ENCODE peak calls at places on chromosomes 1 and 21, in four cellular contexts. G, Y, F and I are unnamed samples.

GRCh38 chr21:41403331-41403730 is 22.7 kb upstream of the MX1 start:
- DNase-seq in Y (no peak), G (no peak), F (no peak), I (no peak)

GRCh38 chr1:35797380-35797779 is 10.4 kb upstream of the AGO4 start:
- DNase-seq in F (no peak), Y (no peak), G (no peak), I (no peak)

GRCh38 chr1:66399888-66400529 is 133.9 kb upstream of the SGIP1 start:
- DNase-seq in Y (no peak), G (no peak), F (no peak), I (no peak)

GRCh38 chr1:14994148-14994547 is 159.4 kb upstream of the TMEM51 start:
- DNase-seq in G (no peak), F (no peak), Y (no peak), I (no peak)

GRCh38 chr1:104933846-104934245 is 1184.1 kb downstream of the AMY1C start:
- DNase-seq in F (no peak), Y (no peak), G (no peak), I (no peak)

GRCh38 chr1:17128361-17128760 is 9.1 kb upstream of the PADI2 start:
- DNase-seq in F (no peak), G (no peak), Y (peak; percentile 98), I (no peak)

GRCh38 chr1:235650341-235651169 is 971 bp upstream of the GNG4 start:
- DNase-seq in Y (no peak), G (no peak), F (no peak), I (no peak)

GRCh38 chr1:112674986-112675727 is 698 bp downstream of the MOV10 start:
- DNase-seq in G (peak; percentile 40), Y (no peak), F (peak; percentile 66), I (peak; percentile 70)

GRCh38 chr1:199226163-199226562 is 587.3 kb downstream of the PTPRC start:
- DNase-seq in Y (no peak), G (no peak), F (no peak), I (no peak)

GRCh38 chr1:29437946-29438345 is 201.6 kb downstream of the PTPRU start:
- DNase-seq in Y (no peak), F (no peak), G (no peak), I (no peak)

GRCh38 chr1:225450491-225451191 is 22.8 kb upstream of the LBR start:
- DNase-seq in G (no peak), F (no peak), Y (no peak), I (no peak)

GRCh38 chr1:46487818-46488218 is 1.8 kb upstream of the DMBX1 start:
- DNase-seq in F (no peak), G (no peak), Y (no peak), I (no peak)

GRCh38 chr1:95685091-95685490 is 451.1 kb downstream of the RWDD3 start:
- DNase-seq in G (no peak), F (no peak), Y (no peak), I (no peak)

GRCh38 chr21:44520326-44521300 is 19.4 kb downstream of the KRTAP10-1 start:
- DNase-seq in Y (no peak), G (no peak), F (no peak), I (no peak)

GRCh38 chr1:36269408-36269838 is 36.7 kb upstream of the SH3D21 start:
- DNase-seq in F (no peak), Y (no peak), G (no peak), I (no peak)